ENCODE peak calls at places on chromosome 6, in nine cellular contexts. U is fibroblast of pulmonary artery, W is left ventricle myocardium superior, N is NCI-H524 treated with DMSO at 0.1 percent for 48 hours, D is HL-60, P is AG04450, K is ELF-1, I is H7, J is NCI-H69. F is an unnamed sample.

GRCh38 chr6:134240664-134241431 is 77.1 kb downstream of the SGK1 start:
- DNase-seq in U (no peak), W (peak; percentile 64), N (no peak), D (peak; percentile 95), P (no peak), K (no peak), I (no peak), J (no peak), F (no peak)

GRCh38 chr6:27865952-27866369 is 46.2 kb downstream of the OR2B2 start:
- DNase-seq in U (no peak), W (peak; percentile 36), N (no peak), D (peak; percentile 62), P (no peak), K (no peak), I (peak; percentile 35), J (peak; percentile 67), F (no peak)

GRCh38 chr6:150641398-150642139 is 41.9 kb downstream of the PLEKHG1 start:
- DNase-seq in U (no peak), W (no peak), N (no peak), D (no peak), P (no peak), K (no peak), I (no peak), J (no peak), F (no peak)

GRCh38 chr6:138526822-138527235 is 27.5 kb upstream of the NHSL1 start:
- DNase-seq in U (no peak), W (no peak), N (no peak), D (no peak), P (no peak), K (no peak), I (no peak), J (peak; percentile 93), F (no peak)

GRCh38 chr6:149127212-149127611 is 190.3 kb upstream of the TAB2 start:
- DNase-seq in U (peak; percentile 66), W (no peak), N (no peak), D (no peak), P (peak; percentile 8), K (no peak), I (no peak), J (no peak), F (peak; percentile 63)

GRCh38 chr6:139732451-139732850 is 358.0 kb upstream of the CITED2 start:
- DNase-seq in U (peak; percentile 83), W (no peak), N (no peak), D (no peak), P (no peak), K (no peak), I (no peak), J (peak; percentile 24), F (peak; percentile 88)

GRCh38 chr6:24646771-24647170 is 780 bp upstream of the KIAA0319 start:
- DNase-seq in U (no peak), W (no peak), N (no peak), D (no peak), P (no peak), K (no peak), I (no peak), J (peak; percentile 56), F (peak; percentile 20)

GRCh38 chr6:30707281-30707850 is 9.7 kb downstream of the MDC1 start:
- DNase-seq in U (no peak), W (no peak), N (no peak), D (no peak), P (no peak), K (no peak), I (no peak), J (peak; percentile 94), F (no peak)

GRCh38 chr6:32177182-32177787 is 920 bp upstream of the RNF5 start:
- DNase-seq in U (no peak), W (no peak), N (peak; percentile 28), D (no peak), P (no peak), K (no peak), I (peak; percentile 62), J (peak; percentile 90), F (no peak)

GRCh38 chr6:167528239-167528638 is 203.4 kb downstream of the TTLL2 start:
- DNase-seq in U (no peak), W (no peak), N (peak; percentile 30), D (no peak), P (no peak), K (no peak), I (no peak), J (no peak), F (no peak)

GRCh38 chr6:158142789-158143188 is 25.3 kb downstream of the SERAC1 start:
- DNase-seq in U (peak; percentile 80), W (no peak), N (no peak), D (no peak), P (peak; percentile 39), K (no peak), I (no peak), J (no peak), F (peak; percentile 63)

GRCh38 chr6:79111549-79111948 is 33.5 kb upstream of the PHIP start:
- DNase-seq in U (no peak), W (no peak), N (no peak), D (no peak), P (no peak), K (no peak), I (no peak), J (peak; percentile 58), F (no peak)

GRCh38 chr6:112321882-112322508 is 25.1 kb upstream of the RFPL4B start:
- DNase-seq in U (peak; percentile 24), W (no peak), N (no peak), D (no peak), P (no peak), K (no peak), I (no peak), J (no peak), F (no peak)

GRCh38 chr6:170112583-170112860 is 178.4 kb downstream of the DLL1 start:
- DNase-seq in U (no peak), W (no peak), N (no peak), D (no peak), P (no peak), K (no peak), I (no peak), J (no peak), F (no peak)

GRCh38 chr6:105757512-105758200 is 328.5 kb upstream of the PRDM1 start:
- DNase-seq in U (no peak), W (no peak), N (no peak), D (no peak), P (no peak), K (no peak), I (no peak), J (peak; percentile 77), F (no peak)

GRCh38 chr6:105781248-105781647 is 304.9 kb upstream of the PRDM1 start:
- DNase-seq in U (no peak), W (no peak), N (no peak), D (no peak), P (no peak), K (no peak), I (no peak), J (no peak), F (no peak)